ENCODE peak calls at places on chromosome 12, in seven cellular contexts. One of them, this sample, is unnamed.

GRCh38 chr12:129961111-129961510 is 57.3 kb upstream of the TMEM132D start:
- DNase-seq in uterus: no peak
- DNase-seq in stomach: no peak
- DNase-seq in transverse colon: no peak
- DNase-seq in testis: no peak
- DNase-seq in esophagus squamous epithelium: no peak
- DNase-seq in ovary: no peak
- DNase-seq in this sample: no peak

GRCh38 chr12:53120685-53121525 is 17.6 kb downstream of the SOAT2 start:
- DNase-seq in transverse colon: no peak
- DNase-seq in stomach: no peak
- DNase-seq in uterus: no peak
- DNase-seq in esophagus squamous epithelium: no peak
- DNase-seq in ovary: no peak
- DNase-seq in testis: no peak
- DNase-seq in this sample: no peak

GRCh38 chr12:54689984-54690383 is 41.8 kb upstream of the DCD start:
- DNase-seq in ovary: no peak
- DNase-seq in uterus: no peak
- DNase-seq in transverse colon: no peak
- DNase-seq in esophagus squamous epithelium: no peak
- DNase-seq in testis: peak; percentile 30
- DNase-seq in stomach: no peak
- DNase-seq in this sample: no peak

GRCh38 chr12:33438890-33439586 is 581 bp downstream of the SYT10 start:
- DNase-seq in esophagus squamous epithelium: no peak
- DNase-seq in ovary: no peak
- DNase-seq in uterus: no peak
- DNase-seq in testis: peak; percentile 28
- DNase-seq in stomach: no peak
- DNase-seq in transverse colon: no peak
- DNase-seq in this sample: no peak

GRCh38 chr12:45849289-45849688 is 119.8 kb downstream of the ARID2 start:
- DNase-seq in transverse colon: no peak
- DNase-seq in uterus: no peak
- DNase-seq in esophagus squamous epithelium: no peak
- DNase-seq in ovary: no peak
- DNase-seq in testis: no peak
- DNase-seq in stomach: no peak
- DNase-seq in this sample: no peak

GRCh38 chr12:31207799-31208465 is 118.0 kb downstream of the SINHCAF start:
- DNase-seq in transverse colon: no peak
- DNase-seq in ovary: no peak
- DNase-seq in esophagus squamous epithelium: no peak
- DNase-seq in stomach: no peak
- DNase-seq in uterus: no peak
- DNase-seq in testis: no peak
- DNase-seq in this sample: no peak

GRCh38 chr12:65681226-65681625 is 143.1 kb upstream of the HMGA2 start:
- DNase-seq in stomach: no peak
- DNase-seq in esophagus squamous epithelium: no peak
- DNase-seq in ovary: no peak
- DNase-seq in uterus: no peak
- DNase-seq in testis: no peak
- DNase-seq in transverse colon: no peak
- DNase-seq in this sample: no peak

GRCh38 chr12:46187023-46187422 is 81.8 kb downstream of the SLC38A1 start:
- DNase-seq in transverse colon: no peak
- DNase-seq in testis: no peak
- DNase-seq in stomach: no peak
- DNase-seq in ovary: no peak
- DNase-seq in esophagus squamous epithelium: no peak
- DNase-seq in uterus: peak; percentile 34
- DNase-seq in this sample: no peak

GRCh38 chr12:15756822-15757221 is 32.4 kb downstream of the EPS8 start:
- DNase-seq in esophagus squamous epithelium: no peak
- DNase-seq in testis: no peak
- DNase-seq in uterus: no peak
- DNase-seq in stomach: no peak
- DNase-seq in ovary: no peak
- DNase-seq in transverse colon: no peak
- DNase-seq in this sample: no peak

GRCh38 chr12:795305-795704 is 42.9 kb downstream of the WNK1 start:
- DNase-seq in stomach: no peak
- DNase-seq in testis: no peak
- DNase-seq in uterus: no peak
- DNase-seq in transverse colon: no peak
- DNase-seq in ovary: no peak
- DNase-seq in esophagus squamous epithelium: no peak
- DNase-seq in this sample: no peak

GRCh38 chr12:46609281-46609623 is 216.5 kb downstream of the SLC38A4 start:
- DNase-seq in stomach: no peak
- DNase-seq in transverse colon: no peak
- DNase-seq in testis: no peak
- DNase-seq in ovary: no peak
- DNase-seq in esophagus squamous epithelium: no peak
- DNase-seq in uterus: no peak
- DNase-seq in this sample: no peak

GRCh38 chr12:41205070-41205715 is 17.1 kb downstream of the PDZRN4 start:
- DNase-seq in uterus: no peak
- DNase-seq in stomach: no peak
- DNase-seq in transverse colon: no peak
- DNase-seq in testis: peak; percentile 43
- DNase-seq in esophagus squamous epithelium: no peak
- DNase-seq in ovary: no peak
- DNase-seq in this sample: no peak

GRCh38 chr12:116996058-116996457 is 85.3 kb downstream of the FBXW8 start:
- DNase-seq in transverse colon: no peak
- DNase-seq in uterus: no peak
- DNase-seq in esophagus squamous epithelium: no peak
- DNase-seq in stomach: no peak
- DNase-seq in ovary: no peak
- DNase-seq in testis: no peak
- DNase-seq in this sample: no peak

GRCh38 chr12:58765653-58766554 is 154.4 kb downstream of the LRIG3 start:
- DNase-seq in ovary: no peak
- DNase-seq in transverse colon: no peak
- DNase-seq in testis: no peak
- DNase-seq in stomach: no peak
- DNase-seq in uterus: no peak
- DNase-seq in esophagus squamous epithelium: no peak
- DNase-seq in this sample: no peak

GRCh38 chr12:32536000-32536345 is 136.6 kb downstream of the FGD4 start:
- DNase-seq in stomach: no peak
- DNase-seq in esophagus squamous epithelium: no peak
- DNase-seq in testis: no peak
- DNase-seq in ovary: no peak
- DNase-seq in transverse colon: no peak
- DNase-seq in uterus: no peak
- DNase-seq in this sample: no peak

DNA sequence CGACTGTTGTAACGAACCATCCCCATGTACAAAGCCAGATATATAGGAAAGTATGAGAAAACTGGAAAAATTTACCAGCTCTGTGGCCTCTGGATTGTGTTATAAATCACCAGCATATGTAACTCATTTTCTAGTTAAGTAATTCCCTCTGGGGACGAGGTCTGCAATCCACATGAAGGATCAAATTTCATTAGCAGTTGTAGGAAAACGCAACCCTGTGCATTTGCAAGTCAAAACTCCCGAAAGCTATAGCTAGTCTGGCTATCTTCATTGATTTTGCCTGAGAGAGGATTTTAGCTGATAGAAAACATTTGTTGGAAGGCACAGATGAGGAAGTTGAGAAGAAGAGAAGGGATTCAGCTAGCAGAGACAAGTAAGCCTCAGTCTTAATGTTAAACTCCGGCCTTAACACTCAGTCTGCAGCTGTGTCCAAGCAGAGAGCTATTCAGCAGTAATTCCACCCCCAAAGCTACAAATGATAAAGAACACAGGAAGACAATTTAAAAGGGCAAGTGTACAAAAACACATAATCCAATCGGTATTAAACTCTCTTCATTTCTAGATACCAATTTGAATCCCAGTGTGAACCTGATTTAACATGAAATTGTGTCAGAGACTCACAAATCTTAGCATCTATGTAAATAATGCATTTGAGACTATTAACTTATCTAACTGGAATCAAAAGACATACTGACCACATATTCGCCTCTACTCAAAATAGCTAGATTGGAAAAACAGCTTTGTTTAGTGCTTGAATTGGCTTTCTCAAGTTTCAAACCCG is 54.2 kb upstream of the CERS5 start:
- DNase-seq in uterus: peak; percentile 42
- DNase-seq in ovary: no peak
- DNase-seq in esophagus squamous epithelium: no peak
- DNase-seq in testis: no peak
- DNase-seq in transverse colon: no peak
- DNase-seq in stomach: no peak
- DNase-seq in this sample: no peak
- TF ChIP-seq POLR2A in uterus: peak; percentile 17
- TF ChIP-seq POLR2A in ovary: no peak
- TF ChIP-seq POLR2A in esophagus squamous epithelium: no peak
- TF ChIP-seq POLR2A in testis: no peak
- TF ChIP-seq POLR2A in transverse colon: no peak
- TF ChIP-seq POLR2A in stomach: no peak
- TF ChIP-seq POLR2A in this sample: no peak

GRCh38 chr12:51914034-51914923 is 7.0 kb downstream of the ACVRL1 start:
- DNase-seq in transverse colon: no peak
- DNase-seq in uterus: no peak
- DNase-seq in esophagus squamous epithelium: no peak
- DNase-seq in testis: no peak
- DNase-seq in ovary: no peak
- DNase-seq in stomach: no peak
- DNase-seq in this sample: no peak

GRCh38 chr12:51911307-51911706 is 4.0 kb downstream of the ACVRL1 start:
- DNase-seq in stomach: no peak
- DNase-seq in uterus: no peak
- DNase-seq in testis: no peak
- DNase-seq in esophagus squamous epithelium: no peak
- DNase-seq in ovary: no peak
- DNase-seq in transverse colon: no peak
- DNase-seq in this sample: peak; percentile 79

GRCh38 chr12:51915003-51915625 is 7.8 kb downstream of the ACVRL1 start:
- DNase-seq in testis: no peak
- DNase-seq in esophagus squamous epithelium: no peak
- DNase-seq in transverse colon: no peak
- DNase-seq in uterus: no peak
- DNase-seq in ovary: no peak
- DNase-seq in stomach: no peak
- DNase-seq in this sample: peak; percentile 84

GRCh38 chr12:51911788-51912711 is 4.7 kb downstream of the ACVRL1 start:
- DNase-seq in testis: no peak
- DNase-seq in esophagus squamous epithelium: no peak
- DNase-seq in uterus: no peak
- DNase-seq in ovary: no peak
- DNase-seq in transverse colon: peak; percentile 49
- DNase-seq in stomach: no peak
- DNase-seq in this sample: peak; percentile 88

GRCh38 chr12:51913071-51914033 is 6.0 kb downstream of the ACVRL1 start:
- DNase-seq in uterus: no peak
- DNase-seq in testis: no peak
- DNase-seq in ovary: no peak
- DNase-seq in transverse colon: no peak
- DNase-seq in stomach: no peak
- DNase-seq in esophagus squamous epithelium: no peak
- DNase-seq in this sample: peak; percentile 84
- TF ChIP-seq CTCF in uterus: no peak
- TF ChIP-seq CTCF in testis: no peak
- TF ChIP-seq CTCF in ovary: no peak
- TF ChIP-seq CTCF in transverse colon: no peak
- TF ChIP-seq CTCF in stomach: no peak
- TF ChIP-seq CTCF in esophagus squamous epithelium: no peak
- TF ChIP-seq CTCF in this sample: no peak

GRCh38 chr12:10511756-10512355 is 6.2 kb downstream of the EIF2S3B start:
- DNase-seq in stomach: no peak
- DNase-seq in transverse colon: no peak
- DNase-seq in uterus: no peak
- DNase-seq in testis: no peak
- DNase-seq in esophagus squamous epithelium: no peak
- DNase-seq in ovary: no peak
- DNase-seq in this sample: no peak
- TF ChIP-seq POLR2A in stomach: no peak
- TF ChIP-seq POLR2A in transverse colon: no peak
- TF ChIP-seq POLR2A in uterus: no peak
- TF ChIP-seq POLR2A in testis: no peak
- TF ChIP-seq POLR2A in esophagus squamous epithelium: no peak
- TF ChIP-seq POLR2A in ovary: no peak
- TF ChIP-seq POLR2A in this sample: no peak

GRCh38 chr12:14554281-14555008 is 13.2 kb downstream of the PLBD1 start:
- DNase-seq in transverse colon: peak; percentile 94
- DNase-seq in stomach: peak; percentile 92
- DNase-seq in ovary: peak; percentile 33
- DNase-seq in testis: peak; percentile 84
- DNase-seq in esophagus squamous epithelium: no peak
- DNase-seq in uterus: peak; percentile 36
- DNase-seq in this sample: peak; percentile 95
- TF ChIP-seq CTCF in transverse colon: peak; percentile 51
- TF ChIP-seq CTCF in stomach: no peak
- TF ChIP-seq CTCF in ovary: no peak
- TF ChIP-seq CTCF in testis: no peak
- TF ChIP-seq CTCF in esophagus squamous epithelium: no peak
- TF ChIP-seq CTCF in uterus: no peak
- TF ChIP-seq CTCF in this sample: no peak

GRCh38 chr12:56193025-56193578 is 3.8 kb upstream of the SMARCC2 start:
- DNase-seq in testis: peak; percentile 91
- DNase-seq in ovary: peak; percentile 80
- DNase-seq in transverse colon: peak; percentile 84
- DNase-seq in esophagus squamous epithelium: peak; percentile 16
- DNase-seq in stomach: peak; percentile 85
- DNase-seq in uterus: peak; percentile 85
- DNase-seq in this sample: no peak
- TF ChIP-seq POLR2A in testis: no peak
- TF ChIP-seq POLR2A in ovary: no peak
- TF ChIP-seq POLR2A in transverse colon: no peak
- TF ChIP-seq POLR2A in esophagus squamous epithelium: no peak
- TF ChIP-seq POLR2A in stomach: no peak
- TF ChIP-seq POLR2A in uterus: no peak
- TF ChIP-seq POLR2A in this sample: no peak

This sample was measured in lower leg skin.